ENCODE peak calls at places on chromosomes 11 and 22, in four cellular contexts. G is ACHN, L is choroid plexus epithelial cell, C is GM18507. X is an unnamed sample.

GRCh38 chr22:46604306-46604690 is 15.9 kb upstream of the GRAMD4 start:
- DNase-seq in L (peak; percentile 39), G (no peak), C (peak; percentile 55), X (no peak)

GRCh38 chr11:116693206-116694016 is 79.4 kb downstream of the BUD13 start:
- DNase-seq in L (no peak), C (no peak), G (no peak), X (no peak)

GRCh38 chr11:73047773-73048371 is 94.2 kb downstream of the FCHSD2 start:
- DNase-seq in C (no peak), G (no peak), L (peak; percentile 8), X (no peak)

GRCh38 chr11:8069771-8070170 is 11.2 kb upstream of the TUB start:
- DNase-seq in L (no peak), G (no peak), C (no peak), X (no peak)

GRCh38 chr11:130623909-130624668 is 175.6 kb downstream of the ADAMTS15 start:
- DNase-seq in L (peak; percentile 78), C (no peak), G (no peak), X (no peak)

GRCh38 chr11:104968365-104968855 is at the start of gene CASP4:
- DNase-seq in C (no peak), G (peak; percentile 67), L (peak; percentile 81), X (no peak)

GRCh38 chr11:35088676-35089075 is 50.3 kb upstream of the CD44 start:
- DNase-seq in L (peak; percentile 43), C (no peak), G (no peak), X (no peak)

GRCh38 chr11:10693509-10694071 is at the start of gene IRAG1:
- DNase-seq in G (no peak), C (no peak), L (peak; percentile 78), X (no peak)

GRCh38 chr11:26227311-26227710 is 104.6 kb upstream of the ANO3 start:
- DNase-seq in L (peak; percentile 93), C (peak; percentile 3), G (peak; percentile 38), X (peak; percentile 8)

GRCh38 chr11:72752088-72752914 is at the start of gene ARAP1:
- DNase-seq in G (peak; percentile 86), L (peak; percentile 70), C (peak; percentile 85), X (peak; percentile 67)

GRCh38 chr11:27820249-27820648 is 120.0 kb upstream of the BDNF start:
- DNase-seq in C (no peak), G (no peak), L (peak; percentile 17), X (no peak)

GRCh38 chr22:29203883-29204282 is 1.8 kb upstream of the EMID1 start:
- DNase-seq in G (no peak), L (no peak), C (no peak), X (no peak)

GRCh38 chr11:119999220-119999619 is 138.7 kb downstream of the TRIM29 start:
- DNase-seq in G (peak; percentile 21), L (no peak), C (no peak), X (no peak)